ENCODE peak calls at places on chromosomes 2 and 18, in seven cellular contexts. H is IMR-90, R is neuronal stem cell, D is mesendoderm, N is H1, S is H9, V is trophoblast cell. Q is an unnamed sample.

GRCh38 chr2:99488587-99488998 is 1.2 kb downstream of the REV1 start:
- DNase-seq in H (peak), R (no peak), D (no peak), N (no peak), S (no peak), V (peak), Q (peak)

GRCh38 chr18:41265047-41265446 is 690.0 kb upstream of the PIK3C3 start:
- DNase-seq in H (peak), R (no peak), D (no peak), N (no peak), S (no peak), V (no peak), Q (peak)

GRCh38 chr2:46193356-46193755 is 103.9 kb upstream of the EPAS1 start:
- DNase-seq in H (no peak), R (no peak), D (no peak), N (no peak), S (no peak), V (peak), Q (no peak)

GRCh38 chr2:19900536-19901200 is 1.1 kb downstream of the TTC32 start:
- DNase-seq in H (no peak), R (no peak), D (peak), N (no peak), S (no peak), V (peak), Q (peak)

GRCh38 chr18:58005885-58006523 is 38.0 kb upstream of the NEDD4L start:
- DNase-seq in H (peak), R (no peak), D (no peak), N (no peak), S (no peak), V (no peak), Q (peak)

GRCh38 chr2:145380436-145381017 is 860.6 kb upstream of the ZEB2 start:
- DNase-seq in H (peak), R (no peak), D (no peak), N (no peak), S (no peak), V (peak), Q (peak)

GRCh38 chr2:57869763-57870344 is 176.8 kb upstream of the VRK2 start:
- DNase-seq in H (no peak), R (no peak), D (no peak), N (no peak), S (no peak), V (no peak), Q (no peak)

GRCh38 chr2:65532318-65532717 is 99.9 kb upstream of the SPRED2 start:
- DNase-seq in H (no peak), R (no peak), D (no peak), N (no peak), S (no peak), V (no peak), Q (no peak)

GRCh38 chr2:239075918-239076727 is 228.2 kb downstream of the TWIST2 start:
- DNase-seq in H (no peak), R (no peak), D (no peak), N (no peak), S (no peak), V (no peak), Q (no peak)

GRCh38 chr18:75854808-75855207 is 427.3 kb upstream of the SMIM21 start:
- DNase-seq in H (no peak), R (no peak), D (no peak), N (no peak), S (no peak), V (no peak), Q (no peak)

GRCh38 chr2:196967126-196967525 is 40.6 kb upstream of the PGAP1 start:
- DNase-seq in H (peak), R (no peak), D (peak), N (no peak), S (no peak), V (no peak), Q (no peak)

GRCh38 chr18:55317832-55318231 is 270.2 kb downstream of the TCF4 start:
- DNase-seq in H (no peak), R (no peak), D (no peak), N (no peak), S (no peak), V (no peak), Q (no peak)

GRCh38 chr18:68431111-68431921 is 283.6 kb downstream of the TMX3 start:
- DNase-seq in H (no peak), R (no peak), D (peak), N (no peak), S (peak), V (peak), Q (peak)

GRCh38 chr2:160590664-160591063 is 97.1 kb upstream of the RBMS1 start:
- DNase-seq in H (no peak), R (no peak), D (no peak), N (no peak), S (no peak), V (peak), Q (peak)

GRCh38 chr2:29113891-29114321 is 1.3 kb upstream of the CLIP4 start:
- DNase-seq in H (peak), R (no peak), D (no peak), N (no peak), S (no peak), V (peak), Q (peak)

GRCh38 chr18:52945552-52945951 is 605.6 kb downstream of the DCC start:
- DNase-seq in H (no peak), R (no peak), D (no peak), N (no peak), S (no peak), V (no peak), Q (no peak)

GRCh38 chr2:175030380-175031271 is 25.4 kb upstream of the CHN1 start:
- DNase-seq in H (peak), R (peak), D (peak), N (peak), S (peak), V (peak), Q (peak)

GRCh38 chr2:219512524-219513216 is 1.6 kb upstream of the ASIC4 start:
- DNase-seq in H (no peak), R (no peak), D (no peak), N (no peak), S (no peak), V (no peak), Q (no peak)

GRCh38 chr2:43228782-43229659 is 2.6 kb upstream of the ZFP36L2 start:
- DNase-seq in H (no peak), R (no peak), D (no peak), N (no peak), S (no peak), V (no peak), Q (peak)

GRCh38 chr2:188582206-188582605 is 290.5 kb downstream of the GULP1 start:
- DNase-seq in H (no peak), R (no peak), D (no peak), N (no peak), S (no peak), V (no peak), Q (no peak)

GRCh38 chr2:58235988-58236387 is 5.1 kb downstream of the FANCL start:
- DNase-seq in H (no peak), R (no peak), D (no peak), N (no peak), S (no peak), V (no peak), Q (no peak)

GRCh38 chr2:68172990-68173715 is 15.5 kb downstream of the PNO1 start:
- DNase-seq in H (no peak), R (no peak), D (no peak), N (no peak), S (no peak), V (no peak), Q (no peak)

GRCh38 chr2:233334915-233335314 is 19.4 kb upstream of the DGKD start:
- DNase-seq in H (no peak), R (no peak), D (no peak), N (no peak), S (no peak), V (no peak), Q (no peak)

GRCh38 chr2:10079192-10079930 is 850 bp downstream of the CYS1 start:
- DNase-seq in H (peak), R (peak), D (peak), N (peak), S (peak), V (peak), Q (peak)

GRCh38 chr2:52335727-52336126 is 1303.8 kb upstream of the NRXN1 start:
- DNase-seq in H (no peak), R (no peak), D (peak), N (no peak), S (no peak), V (no peak), Q (no peak)

GRCh38 chr2:229416116-229416694 is 145.1 kb upstream of the PID1 start:
- DNase-seq in H (peak), R (no peak), D (no peak), N (no peak), S (no peak), V (peak), Q (peak)

GRCh38 chr2:86290596-86291327 is 46.7 kb downstream of the REEP1 start:
- DNase-seq in H (no peak), R (no peak), D (peak), N (no peak), S (no peak), V (peak), Q (peak)

GRCh38 chr2:46870051-46870839 is 45.4 kb downstream of the MCFD2 start:
- DNase-seq in H (peak), R (no peak), D (no peak), N (no peak), S (no peak), V (no peak), Q (no peak)

GRCh38 chr2:118974103-118974911 is 32.3 kb downstream of the MARCO start:
- DNase-seq in H (peak), R (no peak), D (peak), N (peak), S (no peak), V (peak), Q (no peak)

GRCh38 chr2:162729469-162729868 is 109.1 kb downstream of the KCNH7 start:
- DNase-seq in H (no peak), R (no peak), D (no peak), N (no peak), S (no peak), V (no peak), Q (no peak)

GRCh38 chr2:162731917-162732804 is 106.4 kb downstream of the KCNH7 start:
- DNase-seq in H (no peak), R (no peak), D (no peak), N (no peak), S (no peak), V (no peak), Q (no peak)

GRCh38 chr2:162734866-162735265 is 103.7 kb downstream of the KCNH7 start:
- DNase-seq in H (no peak), R (no peak), D (no peak), N (no peak), S (no peak), V (no peak), Q (no peak)

GRCh38 chr2:162734287-162734686 is 104.3 kb downstream of the KCNH7 start:
- DNase-seq in H (no peak), R (no peak), D (no peak), N (no peak), S (no peak), V (no peak), Q (no peak)

DNA sequence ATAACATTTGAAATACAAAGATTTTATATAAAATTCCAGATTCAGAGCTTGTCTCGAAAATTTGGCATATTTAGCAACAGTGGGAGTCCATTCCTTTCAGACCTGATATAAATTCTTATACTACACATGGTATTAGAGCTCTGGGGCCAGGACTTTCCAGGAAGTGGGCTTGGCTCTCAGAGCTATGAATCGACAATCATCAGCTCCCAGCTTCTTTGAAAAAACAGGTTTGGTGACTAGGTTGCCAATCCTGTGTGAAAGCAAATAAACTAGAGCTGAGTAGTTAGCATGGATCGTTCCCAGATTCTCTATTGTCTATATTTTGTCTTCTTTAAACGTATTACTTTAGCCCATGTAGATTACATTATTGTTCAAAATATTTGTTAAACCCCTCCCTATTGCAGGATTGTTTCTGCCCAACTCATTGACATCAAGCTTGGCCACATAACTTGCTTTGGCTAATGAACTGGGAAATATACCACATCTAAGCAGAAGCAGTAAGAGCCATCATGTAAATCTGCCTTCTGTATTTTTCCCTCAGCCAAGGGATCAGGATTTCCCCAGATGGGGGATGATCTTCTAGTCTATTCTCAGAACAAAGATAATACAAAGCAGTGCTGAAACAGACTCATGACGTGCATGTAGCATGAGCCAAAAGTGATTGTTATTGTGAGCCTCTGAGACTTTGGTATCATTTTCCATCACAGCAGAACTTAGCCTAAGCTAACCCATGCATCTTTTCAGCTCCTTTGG is 105.4 kb downstream of the KCNH7 start:
- DNase-seq in H (no peak), R (no peak), D (peak), N (no peak), S (no peak), V (peak), Q (no peak)
- H3K4ac ChIP-seq in H (no peak), R (no peak), D (no peak), N (no peak), S (no peak), V (no peak), Q (no peak)

GRCh38 chr2:211049321-211050018 is 493.1 kb downstream of the CPS1 start:
- DNase-seq in H (no peak), R (no peak), D (no peak), N (no peak), S (no peak), V (no peak), Q (no peak)
- H3K18ac ChIP-seq in H (no peak), R (no peak), D (no peak), N (no peak), S (no peak), V (no peak), Q (no peak)

GRCh38 chr2:150916997-150917396 is 344.7 kb downstream of the RBM43 start:
- DNase-seq in H (peak), R (no peak), D (no peak), N (no peak), S (no peak), V (no peak), Q (no peak)

GRCh38 chr2:150917956-150918713 is 343.5 kb downstream of the RBM43 start:
- DNase-seq in H (no peak), R (no peak), D (no peak), N (no peak), S (no peak), V (no peak), Q (no peak)

GRCh38 chr2:150911766-150912280 is 349.8 kb downstream of the RBM43 start:
- DNase-seq in H (peak), R (no peak), D (peak), N (no peak), S (peak), V (peak), Q (peak)

GRCh38 chr2:150919899-150920298 is 341.8 kb downstream of the RBM43 start:
- DNase-seq in H (peak), R (no peak), D (no peak), N (no peak), S (no peak), V (no peak), Q (no peak)

GRCh38 chr2:150916434-150916833 is 345.2 kb downstream of the RBM43 start:
- DNase-seq in H (no peak), R (no peak), D (peak), N (no peak), S (no peak), V (no peak), Q (no peak)
- H3K4ac ChIP-seq in H (no peak), R (no peak), D (no peak), N (no peak), S (no peak), V (no peak), Q (no peak)

DNA sequence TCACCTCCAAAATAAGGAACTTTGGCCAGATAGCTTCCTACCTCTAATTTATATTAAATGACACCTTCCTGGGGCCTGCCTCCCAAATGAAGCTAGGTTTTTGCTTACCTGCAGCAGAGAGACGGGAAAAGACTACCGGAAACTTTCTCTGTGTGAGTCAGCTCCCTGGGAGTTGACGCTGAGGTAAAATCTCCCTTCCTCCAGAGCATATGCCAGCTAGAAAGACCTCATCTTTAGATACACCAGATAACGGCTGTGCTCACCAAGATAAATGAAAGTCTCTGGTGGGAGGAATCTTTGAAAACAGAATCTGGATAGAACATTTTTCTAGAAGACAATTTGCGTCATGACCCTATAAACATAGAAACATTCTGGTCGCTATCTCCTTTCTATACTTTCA is 99.7 kb upstream of the RFX8 start:
- DNase-seq in H (no peak), R (no peak), D (peak), N (no peak), S (no peak), V (peak), Q (no peak)
- H3K18ac ChIP-seq in H (no peak), R (no peak), D (no peak), N (no peak), S (no peak), V (no peak), Q (no peak)

DNA sequence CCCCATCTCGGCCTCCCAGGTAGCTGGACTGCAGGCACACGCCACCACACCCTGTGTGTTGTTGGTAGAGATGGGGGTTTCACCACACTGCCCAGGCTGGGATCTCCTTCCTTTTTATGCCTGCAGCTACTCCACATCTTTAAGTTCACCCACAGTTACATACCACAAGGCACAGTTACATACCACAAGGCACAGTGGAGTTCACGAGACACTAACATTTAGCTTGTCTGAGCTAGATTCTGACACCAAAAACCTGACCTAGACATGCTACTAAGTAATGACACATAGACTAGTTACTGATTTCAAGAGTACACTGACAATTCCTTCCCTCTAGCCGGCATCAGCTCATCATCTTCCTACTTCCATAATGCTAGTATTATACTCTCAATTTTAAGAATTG is 4.3 kb downstream of the POLR2D start:
- DNase-seq in H (peak), R (no peak), D (no peak), N (no peak), S (no peak), V (no peak), Q (peak)
- H3K4ac ChIP-seq in H (no peak), R (no peak), D (no peak), N (no peak), S (no peak), V (no peak), Q (no peak)

DNA sequence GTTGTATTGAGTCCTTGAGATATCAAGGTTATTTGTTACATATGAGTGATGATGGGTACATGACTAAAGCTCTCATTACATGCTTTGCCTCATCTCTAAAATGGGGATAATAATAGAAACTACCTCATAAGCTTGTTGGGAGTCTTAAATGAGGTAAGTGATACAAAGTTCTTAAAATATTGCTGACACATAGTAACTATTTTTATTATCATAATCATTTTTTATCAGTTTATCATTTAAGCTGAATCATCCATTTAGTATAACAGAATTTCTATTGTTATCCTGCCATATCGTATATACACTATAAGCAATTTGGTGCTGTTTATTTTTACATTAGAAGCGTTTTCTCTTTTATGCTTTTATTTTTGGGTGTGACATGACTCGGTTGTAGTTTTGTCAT is 871.1 kb downstream of the LRP1B start:
- DNase-seq in H (no peak), R (no peak), D (no peak), N (no peak), S (no peak), V (no peak), Q (no peak)
- H3K18ac ChIP-seq in H (no peak), R (no peak), D (no peak), N (no peak), S (no peak), V (no peak), Q (no peak)

Q was measured in mesenchymal stem cell.